ENCODE peak calls at places on chromosomes 12 and 14, in four cellular contexts. Z, X, L and R are unnamed samples.

GRCh38 chr12:123363743-123364531 is 710 bp downstream of the SBNO1 start:
- DNase-seq in Z (peak), L (peak), X (peak), R (peak)

GRCh38 chr12:113762849-113763816 is 203.0 kb downstream of the RBM19 start:
- DNase-seq in X (no peak), L (no peak), Z (no peak), R (no peak)

GRCh38 chr12:22971771-22972191 is 346.8 kb downstream of the ETNK1 start:
- DNase-seq in L (no peak), Z (no peak), X (no peak), R (no peak)

GRCh38 chr12:12718382-12718761 is 1.2 kb downstream of the CDKN1B start:
- DNase-seq in X (peak), L (peak), Z (no peak), R (no peak)

GRCh38 chr12:4024701-4025419 is 151.7 kb upstream of the PARP11 start:
- DNase-seq in X (no peak), L (no peak), Z (no peak), R (no peak)

GRCh38 chr12:31589896-31590729 is 823 bp downstream of the DENND5B start:
- DNase-seq in X (peak), Z (peak), L (peak), R (peak)

GRCh38 chr12:62732861-62733427 is 202.0 kb downstream of the PPM1H start:
- DNase-seq in X (peak), Z (peak), L (peak), R (peak)

GRCh38 chr14:59918824-59919581 is 941 bp upstream of the LRRC9 start:
- DNase-seq in L (peak), X (peak), Z (peak), R (peak)

GRCh38 chr14:49766839-49767238 is 1.1 kb upstream of the KLHDC2 start:
- DNase-seq in Z (no peak), L (peak), X (no peak), R (no peak)
- H3K4me3 ChIP-seq in Z (peak), L (peak), X (peak), R (peak)

DNA sequence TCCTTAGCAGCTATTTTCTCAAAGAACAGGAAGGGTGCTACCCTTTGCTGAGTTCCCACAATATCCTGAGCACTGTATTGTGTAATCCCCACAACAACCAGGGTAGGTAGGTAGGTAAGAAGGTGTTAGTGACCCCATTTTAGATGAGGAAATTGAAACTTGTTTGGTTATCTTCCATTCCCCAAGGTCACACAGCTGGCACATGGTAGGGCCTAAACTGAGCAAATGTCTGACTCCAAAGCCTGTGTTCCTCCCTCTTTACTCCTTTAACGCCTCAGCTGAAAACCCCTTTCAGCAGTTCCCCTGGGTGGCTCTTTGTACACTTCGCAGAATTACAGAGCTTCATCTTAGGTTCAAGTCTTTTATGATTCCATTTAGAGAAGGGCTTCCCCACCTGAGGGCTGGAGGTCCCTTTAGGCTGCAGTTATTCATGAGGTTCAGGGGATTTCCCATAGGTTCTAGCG is 26.5 kb upstream of the RIC8B start:
- DNase-seq in Z (no peak), L (no peak), X (no peak), R (no peak)
- H3K4me2 ChIP-seq in Z (no peak), L (no peak), X (no peak), R (no peak)

GRCh38 chr12:2677142-2677880 is 117.5 kb upstream of the FKBP4 start:
- DNase-seq in X (no peak), L (no peak), Z (no peak), R (no peak)
- H3K4me3 ChIP-seq in X (no peak), L (no peak), Z (no peak), R (no peak)

GRCh38 chr14:68626386-68626785 is 166.5 kb downstream of the ZFP36L1 start:
- DNase-seq in Z (no peak), L (no peak), X (no peak), R (no peak)

GRCh38 chr14:68627050-68627867 is 165.6 kb downstream of the ZFP36L1 start:
- DNase-seq in X (peak), L (peak), Z (peak), R (no peak)

GRCh38 chr14:68630081-68630571 is 162.7 kb downstream of the ZFP36L1 start:
- DNase-seq in L (no peak), X (no peak), Z (no peak), R (no peak)

GRCh38 chr14:68628605-68629310 is 164.1 kb downstream of the ZFP36L1 start:
- DNase-seq in X (no peak), Z (no peak), L (no peak), R (peak)

DNA sequence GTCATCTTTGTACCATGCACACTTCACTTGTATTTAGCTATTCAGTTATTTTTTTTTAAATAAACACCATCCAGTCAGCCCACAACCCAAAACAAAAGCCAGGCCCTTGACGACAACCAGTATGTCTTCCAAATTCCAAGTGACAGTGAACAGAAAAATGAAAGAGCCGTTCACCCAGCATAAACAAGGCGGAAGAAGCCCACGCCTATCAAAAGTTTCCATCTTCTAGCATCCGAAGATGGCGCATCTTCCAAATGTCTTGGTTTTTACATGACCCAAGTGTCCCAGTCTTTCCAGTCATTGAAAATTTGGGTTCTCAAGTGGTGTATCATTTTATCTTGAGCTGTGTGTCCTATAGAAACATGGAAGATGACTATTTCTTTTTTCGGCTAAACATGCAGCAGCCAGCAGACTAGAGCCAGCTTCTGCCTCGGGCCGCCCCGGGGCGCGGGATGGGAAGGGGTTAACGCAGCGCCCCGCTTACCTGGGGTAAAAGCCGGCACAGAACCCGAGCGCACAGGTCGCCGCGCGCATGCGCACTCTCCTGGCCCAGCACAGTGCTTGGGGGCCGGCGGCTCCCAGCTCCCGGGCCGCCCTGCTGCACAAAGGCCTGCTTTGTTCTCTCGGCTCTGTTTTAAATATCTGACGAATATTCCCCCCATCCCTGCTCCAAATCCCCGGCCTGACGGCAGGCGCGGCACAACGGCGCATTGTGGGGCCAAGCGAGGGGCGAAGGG is 164.8 kb downstream of the ZFP36L1 start:
- DNase-seq in Z (no peak), L (peak), X (no peak), R (peak)
- H3K4me2 ChIP-seq in Z (peak), L (no peak), X (no peak), R (peak)

GRCh38 chr12:19140381-19141236 is 11.1 kb downstream of the PLEKHA5 start:
- DNase-seq in Z (peak), L (peak), X (no peak), R (no peak)
- H3K4me3 ChIP-seq in Z (no peak), L (no peak), X (no peak), R (no peak)

DNA sequence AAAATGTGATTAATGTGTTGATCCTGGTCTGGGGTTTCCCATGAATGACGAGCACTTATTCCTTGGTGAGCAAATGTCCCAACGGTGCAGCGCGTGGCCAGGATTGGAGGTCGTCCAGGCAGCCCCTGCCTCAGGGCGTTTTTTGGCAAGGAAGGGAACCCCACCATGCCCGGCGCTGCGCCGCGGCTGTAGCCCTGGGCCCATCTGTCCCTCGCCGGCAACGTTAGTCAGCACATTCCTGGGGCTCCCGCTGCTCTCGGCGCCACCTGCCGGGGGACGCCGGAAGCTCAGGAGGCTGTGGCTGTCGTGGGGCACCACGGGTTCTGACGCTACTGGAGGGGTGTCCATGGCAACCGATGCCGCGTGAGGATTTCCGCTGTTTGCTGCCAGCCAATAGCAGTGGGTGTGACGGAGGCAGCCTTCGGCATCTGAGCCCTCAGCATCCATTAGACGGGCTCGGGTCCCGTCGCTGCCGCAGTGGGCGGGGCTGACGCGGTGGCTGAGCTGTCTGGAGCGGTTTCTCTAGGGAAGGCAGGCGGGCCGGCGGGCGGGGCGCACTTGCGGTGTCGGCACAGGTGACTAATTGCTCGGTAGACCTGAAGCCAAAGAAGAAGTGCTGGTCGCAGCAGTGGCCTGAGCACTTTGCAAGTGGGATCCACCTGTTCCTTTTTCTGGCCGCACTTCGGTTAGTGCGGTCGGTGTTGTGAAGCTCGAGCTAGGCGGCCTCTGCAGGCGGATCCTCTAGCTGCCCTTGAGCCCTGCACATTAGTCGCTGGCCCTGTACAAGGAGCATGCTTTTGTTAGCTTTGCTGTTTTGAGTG is 29.5 kb downstream of the RAB35 start:
- DNase-seq in L (peak), Z (peak), X (peak), R (peak)
- H3K4me2 ChIP-seq in L (peak), Z (peak), X (peak), R (peak)